ENCODE peak calls at places on chromosomes 13 and 19, in six cellular contexts. C is stomach, O is spleen, P is ovary, N is A549, E is breast epithelium. D is an unnamed sample.
A peak's percentile ranks its signal among the peaks of the same experiment; 100 is the strongest.

GRCh38 chr13:96091164-96091931 is 1.4 kb downstream of the HS6ST3 start:
- DNase-seq in N (no peak), E (no peak), O (no peak), P (peak; percentile 34), C (peak; percentile 33), D (no peak)

GRCh38 chr13:31044658-31045620 is 112.5 kb downstream of the TEX26 start:
- DNase-seq in C (no peak), O (no peak), E (no peak), N (no peak), P (no peak), D (no peak)

GRCh38 chr13:30720470-30720869 is 14.9 kb upstream of the ALOX5AP start:
- DNase-seq in O (no peak), C (no peak), E (no peak), P (no peak), N (no peak), D (no peak)

GRCh38 chr13:25046985-25047660 is 48.8 kb upstream of the PABPC3 start:
- DNase-seq in O (peak; percentile 60), E (no peak), N (no peak), P (no peak), C (no peak), D (no peak)

GRCh38 chr19:54255105-54255775 is 1.8 kb downstream of the LILRB5 start:
- DNase-seq in C (no peak), E (no peak), P (no peak), N (no peak), O (no peak), D (no peak)

GRCh38 chr13:42821437-42821836 is 40.1 kb downstream of the FAM216B start:
- DNase-seq in C (no peak), N (no peak), P (no peak), O (no peak), E (no peak), D (no peak)

GRCh38 chr19:44891016-44891882 is at the start of gene TOMM40:
- DNase-seq in C (peak; percentile 100), E (no peak), N (peak; percentile 100), P (no peak), O (peak; percentile 98), D (no peak)

GRCh38 chr19:45047188-45047797 is 8.4 kb downstream of the CLASRP start:
- DNase-seq in O (no peak), P (no peak), C (no peak), E (no peak), N (no peak), D (no peak)

GRCh38 chr19:38977445-38978314 is 2.1 kb upstream of the FBXO17 start:
- DNase-seq in O (no peak), C (no peak), N (peak; percentile 33), P (no peak), E (no peak), D (peak; percentile 70)

GRCh38 chr19:30447276-30447870 is 75.2 kb downstream of the ZNF536 start:
- DNase-seq in N (no peak), C (no peak), O (peak; percentile 6), E (no peak), P (no peak), D (no peak)

GRCh38 chr13:27790523-27790922 is 1.8 kb upstream of the GSX1 start:
- DNase-seq in C (no peak), N (no peak), O (no peak), P (no peak), E (no peak), D (no peak)

GRCh38 chr19:53237114-53237777 is 17.4 kb downstream of the ZNF677 start:
- DNase-seq in E (no peak), O (no peak), N (no peak), P (no peak), C (no peak), D (no peak)

GRCh38 chr13:103282571-103283450 is 216.6 kb upstream of the SLC10A2 start:
- DNase-seq in O (no peak), E (no peak), P (no peak), C (no peak), N (peak; percentile 45), D (peak; percentile 63)

GRCh38 chr13:102677122-102677521 is 17.7 kb downstream of the METTL21C start:
- DNase-seq in O (no peak), E (no peak), C (no peak), N (no peak), P (no peak), D (no peak)

GRCh38 chr13:30735025-30735967 is at the start of gene ALOX5AP:
- DNase-seq in E (no peak), C (peak; percentile 33), O (peak; percentile 84), P (no peak), N (no peak), D (no peak)

GRCh38 chr13:21676611-21677021 is 5.7 kb downstream of the FGF9 start:
- DNase-seq in N (no peak), E (no peak), P (no peak), O (no peak), C (peak; percentile 41), D (no peak)

GRCh38 chr13:73406454-73406853 is 347.6 kb downstream of the KLF5 start:
- DNase-seq in C (no peak), N (no peak), E (no peak), P (no peak), O (no peak), D (no peak)

GRCh38 chr19:45496349-45496953 is 396 bp downstream of the RTN2 start:
- DNase-seq in C (no peak), E (no peak), P (peak; percentile 73), N (no peak), O (peak; percentile 91), D (no peak)

GRCh38 chr13:91162180-91162579 is 185.3 kb upstream of the MIR17HG start:
- DNase-seq in P (no peak), N (no peak), O (no peak), E (no peak), C (no peak), D (no peak)

GRCh38 chr13:109684836-109685602 is 101.4 kb downstream of the IRS2 start:
- DNase-seq in C (peak; percentile 72), P (peak; percentile 58), N (no peak), O (no peak), E (no peak), D (no peak)

GRCh38 chr13:36543671-36544070 is 111.4 kb downstream of the CCNA1 start:
- DNase-seq in O (no peak), P (no peak), E (no peak), C (no peak), N (no peak), D (no peak)

GRCh38 chr13:43258771-43259170 is 235.4 kb downstream of the DNAJC15 start:
- DNase-seq in N (no peak), E (no peak), P (no peak), C (no peak), O (no peak), D (no peak)

GRCh38 chr19:30228113-30228725 is 144.0 kb upstream of the ZNF536 start:
- DNase-seq in E (no peak), P (no peak), O (no peak), N (no peak), C (no peak), D (no peak)

GRCh38 chr19:41327499-41328156 is 17.7 kb downstream of the CCDC97 start:
- DNase-seq in N (peak; percentile 71), C (peak; percentile 87), O (peak; percentile 98), E (peak; percentile 78), P (no peak), D (peak; percentile 96)

GRCh38 chr13:28161370-28161769 is 23.0 kb downstream of the PAN3 start:
- DNase-seq in P (no peak), O (no peak), C (no peak), E (no peak), N (no peak), D (no peak)

GRCh38 chr13:105410602-105411001 is 1124.9 kb downstream of the EFNB2 start:
- DNase-seq in E (peak; percentile 62), O (peak; percentile 75), N (peak; percentile 45), P (peak; percentile 40), C (peak; percentile 67), D (peak; percentile 39)

GRCh38 chr19:18647807-18648206 is 11.0 kb downstream of the KLHL26 start:
- DNase-seq in P (no peak), O (no peak), N (no peak), C (no peak), E (no peak), D (no peak)

GRCh38 chr19:4709440-4710280 is 14.0 kb downstream of the DPP9 start:
- DNase-seq in P (no peak), C (peak; percentile 81), E (no peak), O (no peak), N (no peak), D (no peak)

GRCh38 chr13:102812616-102813287 is 13.8 kb downstream of the BIVM start:
- DNase-seq in P (no peak), N (no peak), C (no peak), O (no peak), E (no peak), D (peak; percentile 38)

GRCh38 chr19:3434630-3435553 is 45.4 kb downstream of the SMIM24 start:
- DNase-seq in C (peak; percentile 95), N (peak; percentile 95), P (peak; percentile 96), E (peak; percentile 97), O (peak; percentile 99), D (peak; percentile 95)
- TF ChIP-seq POLR2A in C (no peak), N (no peak), P (no peak), E (no peak), O (no peak), D (no peak)

GRCh38 chr19:2269244-2270156 is 12.5 kb downstream of the PEAK3 start:
- DNase-seq in O (peak; percentile 98), N (peak; percentile 94), E (peak; percentile 99), C (peak; percentile 98), P (peak; percentile 99), D (peak; percentile 100)

GRCh38 chr19:2268861-2269243 is 12.6 kb upstream of the JSRP1 start:
- DNase-seq in N (no peak), P (no peak), O (no peak), C (no peak), E (no peak), D (no peak)

GRCh38 chr19:2271516-2272103 is 10.4 kb downstream of the PEAK3 start:
- DNase-seq in O (peak; percentile 85), P (no peak), N (no peak), C (no peak), E (no peak), D (no peak)

GRCh38 chr19:2270572-2271515 is 11.1 kb downstream of the PEAK3 start:
- DNase-seq in O (peak; percentile 96), E (peak; percentile 86), N (peak; percentile 64), P (peak; percentile 92), C (peak; percentile 82), D (peak; percentile 82)

DNA sequence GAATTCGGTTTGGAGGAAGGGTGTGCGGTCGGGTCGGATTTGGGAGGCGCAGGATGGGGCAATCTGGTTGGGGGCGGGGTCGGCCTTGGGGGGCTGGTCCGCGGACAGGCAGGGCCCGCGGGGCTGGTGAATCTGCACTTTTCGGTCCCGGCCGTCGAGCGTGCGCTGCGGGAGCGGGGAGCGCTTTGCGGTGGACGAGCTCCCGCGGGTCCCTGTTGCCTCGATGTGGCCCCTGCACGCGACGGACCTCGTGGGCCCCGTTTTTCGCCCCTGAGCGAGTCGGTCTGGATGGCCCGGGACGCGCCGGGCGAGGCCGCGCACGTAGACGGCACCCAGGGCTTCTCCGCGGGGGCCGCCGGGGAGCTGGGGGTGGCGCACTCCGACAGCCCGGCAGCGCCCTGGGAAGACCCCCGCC is 11.8 kb downstream of the PEAK3 start:
- DNase-seq in N (no peak), C (no peak), E (no peak), P (peak; percentile 80), O (peak; percentile 94), D (no peak)
- TF ChIP-seq POLR2A in N (no peak), C (no peak), E (no peak), P (no peak), O (no peak), D (no peak)

GRCh38 chr19:49929121-49929610 is at the start of the genes ATF5 and NUP62:
- DNase-seq in C (peak; percentile 90), P (peak; percentile 95), E (peak; percentile 87), N (peak; percentile 92), O (peak; percentile 96), D (peak; percentile 97)
- TF ChIP-seq POLR2A in C (no peak), P (no peak), E (no peak), N (peak; percentile 42), O (no peak), D (peak; percentile 80)

GRCh38 chr19:2151339-2152229 is at the start of gene AP3D1:
- DNase-seq in P (peak; percentile 100), N (peak; percentile 99), C (peak; percentile 100), O (peak; percentile 100), E (peak; percentile 100), D (peak; percentile 100)
- TF ChIP-seq POLR2A in P (no peak), N (peak; percentile 39), C (peak; percentile 37), O (no peak), E (no peak), D (peak; percentile 64)